ENCODE peak calls at places on chromosomes 7 and 10, in five cellular contexts. One of them, this sample, is unnamed.
A peak's percentile ranks its signal among the peaks of the same experiment; 100 is the strongest.

GRCh38 chr10:118712080-118712479 is 42.7 kb downstream of the CACUL1 start:
- DNase-seq in HFF-Myc: no peak
- DNase-seq in naive thymus-derived CD4-positive, alpha-beta T cell: no peak
- DNase-seq in kidney epithelial cell: no peak
- DNase-seq in cardiac muscle cell: no peak
- DNase-seq in this sample: no peak

GRCh38 chr7:79806161-79806734 is 328.4 kb upstream of the GNAI1 start:
- DNase-seq in cardiac muscle cell: peak; percentile 57
- DNase-seq in HFF-Myc: peak; percentile 24
- DNase-seq in kidney epithelial cell: no peak
- DNase-seq in naive thymus-derived CD4-positive, alpha-beta T cell: no peak
- DNase-seq in this sample: no peak

GRCh38 chr7:102273749-102274712 is 12.6 kb upstream of the SH2B2 start:
- DNase-seq in kidney epithelial cell: peak; percentile 73
- DNase-seq in naive thymus-derived CD4-positive, alpha-beta T cell: no peak
- DNase-seq in cardiac muscle cell: peak; percentile 51
- DNase-seq in HFF-Myc: peak; percentile 30
- DNase-seq in this sample: no peak

GRCh38 chr10:110547139-110547761 is 20.2 kb upstream of the SMC3 start:
- DNase-seq in HFF-Myc: no peak
- DNase-seq in cardiac muscle cell: peak; percentile 81
- DNase-seq in naive thymus-derived CD4-positive, alpha-beta T cell: peak; percentile 75
- DNase-seq in kidney epithelial cell: no peak
- DNase-seq in this sample: peak; percentile 80

GRCh38 chr10:21100871-21101514 is 203.9 kb upstream of the NEBL start:
- DNase-seq in HFF-Myc: no peak
- DNase-seq in kidney epithelial cell: no peak
- DNase-seq in naive thymus-derived CD4-positive, alpha-beta T cell: no peak
- DNase-seq in cardiac muscle cell: peak; percentile 87
- DNase-seq in this sample: no peak

GRCh38 chr10:117552156-117552620 is 9.6 kb downstream of the EMX2 start:
- DNase-seq in kidney epithelial cell: no peak
- DNase-seq in cardiac muscle cell: no peak
- DNase-seq in naive thymus-derived CD4-positive, alpha-beta T cell: no peak
- DNase-seq in HFF-Myc: no peak
- DNase-seq in this sample: no peak

GRCh38 chr7:76009672-76010600 is 15.5 kb upstream of the TMEM120A start:
- DNase-seq in kidney epithelial cell: no peak
- DNase-seq in HFF-Myc: no peak
- DNase-seq in naive thymus-derived CD4-positive, alpha-beta T cell: no peak
- DNase-seq in cardiac muscle cell: no peak
- DNase-seq in this sample: no peak

GRCh38 chr10:133438711-133439273 is 14.4 kb upstream of the SPRN start:
- DNase-seq in HFF-Myc: no peak
- DNase-seq in cardiac muscle cell: peak; percentile 13
- DNase-seq in kidney epithelial cell: no peak
- DNase-seq in naive thymus-derived CD4-positive, alpha-beta T cell: no peak
- DNase-seq in this sample: peak; percentile 51

GRCh38 chr10:45224219-45224841 is 91.1 kb downstream of the OR13A1 start:
- DNase-seq in cardiac muscle cell: peak; percentile 9
- DNase-seq in naive thymus-derived CD4-positive, alpha-beta T cell: no peak
- DNase-seq in HFF-Myc: no peak
- DNase-seq in kidney epithelial cell: no peak
- DNase-seq in this sample: no peak

GRCh38 chr10:34102237-34102673 is 712.8 kb downstream of the PARD3 start:
- DNase-seq in kidney epithelial cell: no peak
- DNase-seq in naive thymus-derived CD4-positive, alpha-beta T cell: no peak
- DNase-seq in HFF-Myc: no peak
- DNase-seq in cardiac muscle cell: peak; percentile 81
- DNase-seq in this sample: no peak

GRCh38 chr7:128393526-128394330 is 16.1 kb downstream of the IMPDH1 start:
- DNase-seq in kidney epithelial cell: no peak
- DNase-seq in naive thymus-derived CD4-positive, alpha-beta T cell: no peak
- DNase-seq in HFF-Myc: no peak
- DNase-seq in cardiac muscle cell: no peak
- DNase-seq in this sample: no peak

GRCh38 chr10:46283945-46284285 is 2.9 kb upstream of the ANTXRL start:
- DNase-seq in cardiac muscle cell: no peak
- DNase-seq in kidney epithelial cell: no peak
- DNase-seq in naive thymus-derived CD4-positive, alpha-beta T cell: no peak
- DNase-seq in HFF-Myc: no peak
- DNase-seq in this sample: no peak

GRCh38 chr7:1531979-1532455 is 1.5 kb downstream of the MAFK start:
- DNase-seq in naive thymus-derived CD4-positive, alpha-beta T cell: no peak
- DNase-seq in cardiac muscle cell: no peak
- DNase-seq in kidney epithelial cell: no peak
- DNase-seq in HFF-Myc: no peak
- DNase-seq in this sample: no peak

GRCh38 chr7:1532456-1533254 is 2.2 kb downstream of the MAFK start:
- DNase-seq in kidney epithelial cell: peak; percentile 71
- DNase-seq in HFF-Myc: peak; percentile 77
- DNase-seq in cardiac muscle cell: peak; percentile 86
- DNase-seq in naive thymus-derived CD4-positive, alpha-beta T cell: peak; percentile 70
- DNase-seq in this sample: no peak

GRCh38 chr7:1529383-1530116 is 952 bp upstream of the MAFK start:
- DNase-seq in naive thymus-derived CD4-positive, alpha-beta T cell: no peak
- DNase-seq in cardiac muscle cell: no peak
- DNase-seq in kidney epithelial cell: no peak
- DNase-seq in HFF-Myc: no peak
- DNase-seq in this sample: no peak

GRCh38 chr7:1531263-1531978 is 919 bp downstream of the MAFK start:
- DNase-seq in HFF-Myc: no peak
- DNase-seq in kidney epithelial cell: no peak
- DNase-seq in naive thymus-derived CD4-positive, alpha-beta T cell: peak; percentile 62
- DNase-seq in cardiac muscle cell: no peak
- DNase-seq in this sample: no peak

GRCh38 chr7:1530946-1531262 is 402 bp downstream of the MAFK start:
- DNase-seq in kidney epithelial cell: no peak
- DNase-seq in naive thymus-derived CD4-positive, alpha-beta T cell: no peak
- DNase-seq in HFF-Myc: no peak
- DNase-seq in cardiac muscle cell: no peak
- DNase-seq in this sample: peak; percentile 28
- H3K4me3 ChIP-seq in kidney epithelial cell: peak overlapping the region; percentile 54
- H3K4me3 ChIP-seq in naive thymus-derived CD4-positive, alpha-beta T cell: no peak overlapping the region
- H3K4me3 ChIP-seq in HFF-Myc: peak overlapping the region; percentile 70
- H3K4me3 ChIP-seq in cardiac muscle cell: peak overlapping the region; percentile 26
- H3K4me3 ChIP-seq in this sample: peak overlapping the region; percentile 81

GRCh38 chr7:73773700-73774517 is 3.8 kb upstream of the CLDN3 start:
- DNase-seq in kidney epithelial cell: no peak
- DNase-seq in naive thymus-derived CD4-positive, alpha-beta T cell: no peak
- DNase-seq in cardiac muscle cell: no peak
- DNase-seq in HFF-Myc: no peak
- DNase-seq in this sample: no peak

GRCh38 chr7:73770002-73770859 is at the start of gene CLDN3:
- DNase-seq in naive thymus-derived CD4-positive, alpha-beta T cell: no peak
- DNase-seq in kidney epithelial cell: peak; percentile 47
- DNase-seq in cardiac muscle cell: no peak
- DNase-seq in HFF-Myc: no peak
- DNase-seq in this sample: no peak

GRCh38 chr7:73769481-73770001 is 529 bp downstream of the CLDN3 start:
- DNase-seq in naive thymus-derived CD4-positive, alpha-beta T cell: no peak
- DNase-seq in kidney epithelial cell: no peak
- DNase-seq in HFF-Myc: no peak
- DNase-seq in cardiac muscle cell: no peak
- DNase-seq in this sample: no peak

GRCh38 chr7:73768661-73769480 is 1.2 kb downstream of the CLDN3 start:
- DNase-seq in kidney epithelial cell: no peak
- DNase-seq in HFF-Myc: no peak
- DNase-seq in naive thymus-derived CD4-positive, alpha-beta T cell: no peak
- DNase-seq in cardiac muscle cell: no peak
- DNase-seq in this sample: no peak

GRCh38 chr7:73770860-73771665 is 993 bp upstream of the CLDN3 start:
- DNase-seq in kidney epithelial cell: no peak
- DNase-seq in naive thymus-derived CD4-positive, alpha-beta T cell: no peak
- DNase-seq in cardiac muscle cell: no peak
- DNase-seq in HFF-Myc: no peak
- DNase-seq in this sample: no peak
- H3K4me3 ChIP-seq in kidney epithelial cell: no peak overlapping the region
- H3K4me3 ChIP-seq in naive thymus-derived CD4-positive, alpha-beta T cell: no peak overlapping the region
- H3K4me3 ChIP-seq in cardiac muscle cell: peak overlapping the region; percentile 39
- H3K4me3 ChIP-seq in HFF-Myc: no peak overlapping the region
- H3K4me3 ChIP-seq in this sample: peak overlapping the region; percentile 38

GRCh38 chr7:22190736-22191135 is 166.2 kb downstream of the RAPGEF5 start:
- DNase-seq in naive thymus-derived CD4-positive, alpha-beta T cell: no peak
- DNase-seq in kidney epithelial cell: no peak
- DNase-seq in cardiac muscle cell: no peak
- DNase-seq in HFF-Myc: no peak
- DNase-seq in this sample: no peak
- H3K4me3 ChIP-seq in naive thymus-derived CD4-positive, alpha-beta T cell: no peak overlapping the region
- H3K4me3 ChIP-seq in kidney epithelial cell: no peak overlapping the region
- H3K4me3 ChIP-seq in cardiac muscle cell: no peak overlapping the region
- H3K4me3 ChIP-seq in HFF-Myc: no peak overlapping the region
- H3K4me3 ChIP-seq in this sample: no peak overlapping the region

DNA sequence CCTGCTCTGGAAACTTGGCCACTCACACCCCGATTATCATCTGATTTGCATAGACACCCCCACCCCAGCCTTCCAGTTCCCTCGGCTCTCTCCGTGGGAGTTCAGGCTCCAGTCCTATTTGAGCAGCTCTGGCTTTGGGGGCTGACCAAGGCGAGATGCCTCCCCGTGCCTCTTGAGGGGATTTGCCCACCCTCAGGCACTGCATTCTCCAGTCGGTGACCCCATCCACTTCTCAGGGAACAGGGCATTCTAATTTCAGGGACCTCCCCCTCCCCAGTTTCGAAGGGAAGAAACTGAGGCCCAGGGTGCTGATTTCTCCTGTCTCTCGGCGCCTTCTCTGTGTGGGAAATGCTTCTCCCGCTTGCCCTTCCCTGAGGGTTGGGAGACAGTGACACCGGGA is 35.7 kb upstream of the PAX2 start:
- DNase-seq in naive thymus-derived CD4-positive, alpha-beta T cell: no peak
- DNase-seq in HFF-Myc: no peak
- DNase-seq in kidney epithelial cell: no peak
- DNase-seq in cardiac muscle cell: no peak
- DNase-seq in this sample: no peak
- H3K4me3 ChIP-seq in naive thymus-derived CD4-positive, alpha-beta T cell: no peak overlapping the region
- H3K4me3 ChIP-seq in HFF-Myc: no peak overlapping the region
- H3K4me3 ChIP-seq in kidney epithelial cell: peak overlapping the region; percentile 22
- H3K4me3 ChIP-seq in cardiac muscle cell: peak overlapping the region; percentile 30
- H3K4me3 ChIP-seq in this sample: no peak overlapping the region

GRCh38 chr10:114868801-114869200 is 47.2 kb downstream of the FHIP2A start:
- DNase-seq in HFF-Myc: no peak
- DNase-seq in naive thymus-derived CD4-positive, alpha-beta T cell: no peak
- DNase-seq in cardiac muscle cell: peak; percentile 48
- DNase-seq in kidney epithelial cell: no peak
- DNase-seq in this sample: no peak
- H3K4me3 ChIP-seq in HFF-Myc: no peak overlapping the region
- H3K4me3 ChIP-seq in naive thymus-derived CD4-positive, alpha-beta T cell: no peak overlapping the region
- H3K4me3 ChIP-seq in cardiac muscle cell: no peak overlapping the region
- H3K4me3 ChIP-seq in kidney epithelial cell: no peak overlapping the region
- H3K4me3 ChIP-seq in this sample: no peak overlapping the region

DNA sequence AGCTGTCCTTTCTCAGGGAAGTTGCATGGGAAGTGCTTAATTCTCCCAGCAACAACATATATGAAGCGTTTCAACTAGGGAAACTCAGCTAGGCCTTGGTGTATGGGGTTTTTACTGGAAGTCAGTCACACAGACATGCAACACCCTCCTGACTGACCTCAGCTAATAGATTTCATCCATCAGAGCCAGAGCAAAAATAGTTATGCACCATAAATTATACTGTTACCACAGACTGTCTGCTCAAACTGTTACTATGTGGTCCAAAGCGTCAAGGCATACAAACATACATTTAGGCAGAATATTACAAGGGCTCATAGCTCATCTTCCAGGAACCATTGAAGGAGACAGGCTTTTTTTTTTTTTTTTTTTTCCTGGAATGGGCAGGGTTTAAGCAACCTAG is 417.9 kb downstream of the ANKRD7 start:
- DNase-seq in naive thymus-derived CD4-positive, alpha-beta T cell: no peak
- DNase-seq in kidney epithelial cell: no peak
- DNase-seq in HFF-Myc: no peak
- DNase-seq in cardiac muscle cell: no peak
- DNase-seq in this sample: no peak
- H3K4me3 ChIP-seq in naive thymus-derived CD4-positive, alpha-beta T cell: no peak overlapping the region
- H3K4me3 ChIP-seq in kidney epithelial cell: no peak overlapping the region
- H3K4me3 ChIP-seq in HFF-Myc: no peak overlapping the region
- H3K4me3 ChIP-seq in cardiac muscle cell: no peak overlapping the region
- H3K4me3 ChIP-seq in this sample: no peak overlapping the region

DNA sequence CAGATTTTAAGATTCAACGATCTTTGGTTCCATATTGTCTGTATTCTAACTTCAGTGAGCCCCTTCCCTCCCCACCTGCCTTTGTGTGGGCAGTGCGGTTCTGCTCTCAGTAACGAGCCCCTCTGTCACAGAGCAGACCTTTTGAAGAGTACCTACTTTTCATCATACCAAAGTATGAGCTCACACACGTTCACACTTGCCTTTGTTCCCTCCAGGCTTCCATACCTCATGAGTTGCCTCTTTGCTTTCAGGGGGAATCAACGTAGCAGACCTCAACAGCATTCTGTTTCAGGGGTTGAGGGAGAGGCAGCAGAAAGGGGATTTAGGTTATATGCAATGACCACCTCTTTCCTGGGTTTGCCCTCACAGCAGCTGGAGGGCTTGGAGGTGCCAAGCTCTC is 211.4 kb upstream of the MDFIC start:
- DNase-seq in HFF-Myc: no peak
- DNase-seq in cardiac muscle cell: no peak
- DNase-seq in kidney epithelial cell: no peak
- DNase-seq in naive thymus-derived CD4-positive, alpha-beta T cell: no peak
- DNase-seq in this sample: no peak
- H3K4me3 ChIP-seq in HFF-Myc: no peak overlapping the region
- H3K4me3 ChIP-seq in cardiac muscle cell: no peak overlapping the region
- H3K4me3 ChIP-seq in kidney epithelial cell: no peak overlapping the region
- H3K4me3 ChIP-seq in naive thymus-derived CD4-positive, alpha-beta T cell: no peak overlapping the region
- H3K4me3 ChIP-seq in this sample: no peak overlapping the region

GRCh38 chr7:28956608-28957063 is 1.5 kb downstream of the TRIL start:
- DNase-seq in cardiac muscle cell: peak; percentile 72
- DNase-seq in kidney epithelial cell: peak; percentile 19
- DNase-seq in HFF-Myc: no peak
- DNase-seq in naive thymus-derived CD4-positive, alpha-beta T cell: no peak
- DNase-seq in this sample: no peak

GRCh38 chr7:28958235-28958945 is at the start of gene TRIL:
- DNase-seq in HFF-Myc: no peak
- DNase-seq in naive thymus-derived CD4-positive, alpha-beta T cell: no peak
- DNase-seq in cardiac muscle cell: peak; percentile 93
- DNase-seq in kidney epithelial cell: no peak
- DNase-seq in this sample: no peak

GRCh38 chr7:28958946-28959417 is 852 bp upstream of the TRIL start:
- DNase-seq in cardiac muscle cell: no peak
- DNase-seq in kidney epithelial cell: no peak
- DNase-seq in naive thymus-derived CD4-positive, alpha-beta T cell: no peak
- DNase-seq in HFF-Myc: no peak
- DNase-seq in this sample: no peak

GRCh38 chr7:28957064-28957821 is 887 bp downstream of the TRIL start:
- DNase-seq in kidney epithelial cell: no peak
- DNase-seq in cardiac muscle cell: peak; percentile 50
- DNase-seq in HFF-Myc: no peak
- DNase-seq in naive thymus-derived CD4-positive, alpha-beta T cell: no peak
- DNase-seq in this sample: no peak

GRCh38 chr7:28957822-28958234 is 302 bp downstream of the TRIL start:
- DNase-seq in cardiac muscle cell: no peak
- DNase-seq in naive thymus-derived CD4-positive, alpha-beta T cell: no peak
- DNase-seq in HFF-Myc: no peak
- DNase-seq in kidney epithelial cell: no peak
- DNase-seq in this sample: no peak
- H3K4me3 ChIP-seq in cardiac muscle cell: peak overlapping the region; percentile 32
- H3K4me3 ChIP-seq in naive thymus-derived CD4-positive, alpha-beta T cell: no peak overlapping the region
- H3K4me3 ChIP-seq in HFF-Myc: peak overlapping the region; percentile 32
- H3K4me3 ChIP-seq in kidney epithelial cell: peak overlapping the region; percentile 35
- H3K4me3 ChIP-seq in this sample: no peak overlapping the region